ENCODE peak calls at places on chromosomes 3 and 15, in eight cellular contexts. Y is dorsolateral prefrontal cortex, E is body of pancreas, G is fibroblast of lung, I is PC-9, A is AG04450, D is ovary, T is OCI-LY7. N is an unnamed sample.
A peak's percentile ranks its signal among the peaks of the same experiment; 100 is the strongest.

GRCh38 chr3:12875857-12876451 is 34.6 kb upstream of the RPL32 start:
- DNase-seq in Y (no peak), E (peak; percentile 73), T (peak; percentile 24), D (peak; percentile 68), I (peak; percentile 31), G (peak; percentile 28), A (no peak), N (peak; percentile 48)

GRCh38 chr3:29822051-29822450 is 541.2 kb downstream of the RBMS3 start:
- DNase-seq in A (peak; percentile 18), I (no peak), T (no peak), G (peak; percentile 12), Y (no peak), D (no peak), E (no peak), N (no peak)

GRCh38 chr3:72145506-72146380 is 360.8 kb upstream of the PROK2 start:
- DNase-seq in D (no peak), T (no peak), G (peak; percentile 78), E (peak; percentile 77), I (no peak), A (no peak), Y (peak; percentile 58), N (no peak)

GRCh38 chr3:146384786-146385185 is 84.6 kb downstream of the PLSCR2 start:
- DNase-seq in E (no peak), Y (no peak), T (no peak), D (no peak), G (no peak), I (no peak), A (no peak), N (no peak)

GRCh38 chr15:75204340-75205063 is 2.8 kb downstream of the C15orf39 start:
- DNase-seq in D (peak; percentile 93), Y (peak; percentile 90), I (peak; percentile 93), T (peak; percentile 90), G (peak; percentile 89), E (peak; percentile 94), A (peak; percentile 71), N (peak; percentile 97)

GRCh38 chr15:42285042-42285441 is 11.8 kb upstream of the TMEM87A start:
- DNase-seq in Y (no peak), A (no peak), T (no peak), D (no peak), I (no peak), E (no peak), G (no peak), N (no peak)

GRCh38 chr3:72520690-72521308 is 327.4 kb downstream of the SHQ1 start:
- DNase-seq in E (no peak), Y (no peak), I (peak; percentile 35), A (peak; percentile 58), T (no peak), D (no peak), G (peak; percentile 86), N (no peak)

GRCh38 chr3:38139191-38139590 is 730 bp downstream of the MYD88 start:
- DNase-seq in G (no peak), T (no peak), A (no peak), Y (no peak), I (no peak), E (no peak), D (no peak), N (no peak)

GRCh38 chr3:13884851-13885703 is 5.2 kb upstream of the WNT7A start:
- DNase-seq in Y (no peak), D (no peak), I (peak; percentile 72), A (no peak), T (peak; percentile 67), G (no peak), E (peak; percentile 83), N (no peak)

GRCh38 chr3:197426161-197426566 is 127.8 kb upstream of the DLG1 start:
- DNase-seq in D (peak; percentile 29), E (no peak), T (no peak), G (no peak), Y (no peak), A (no peak), I (peak; percentile 17), N (no peak)

GRCh38 chr3:4834403-4834866 is 144.8 kb upstream of the BHLHE40 start:
- DNase-seq in Y (no peak), T (no peak), G (no peak), A (no peak), I (no peak), E (no peak), D (no peak), N (no peak)

GRCh38 chr15:84631706-84632272 is 22.3 kb downstream of the WDR73 start:
- DNase-seq in A (no peak), E (no peak), T (peak; percentile 28), G (no peak), D (no peak), I (no peak), Y (no peak), N (no peak)

GRCh38 chr3:29871087-29871486 is 590.2 kb downstream of the RBMS3 start:
- DNase-seq in G (no peak), D (no peak), E (no peak), I (no peak), Y (no peak), T (no peak), A (no peak), N (no peak)

GRCh38 chr3:146184616-146185015 is 23.6 kb upstream of the PLOD2 start:
- DNase-seq in T (no peak), E (peak; percentile 76), I (peak; percentile 55), G (peak; percentile 18), A (no peak), D (no peak), Y (no peak), N (no peak)

GRCh38 chr15:99124641-99125040 is 19.8 kb downstream of the SYNM start:
- DNase-seq in I (no peak), G (no peak), T (no peak), A (no peak), E (no peak), Y (no peak), D (no peak), N (peak; percentile 14)

GRCh38 chr15:93028632-93029612 is 60.1 kb downstream of the RGMA start:
- DNase-seq in D (peak; percentile 82), I (no peak), T (no peak), Y (peak; percentile 69), A (peak; percentile 77), G (peak; percentile 98), E (peak; percentile 79), N (peak; percentile 96)

GRCh38 chr15:67700023-67700422 is 125.3 kb upstream of the SKOR1 start:
- DNase-seq in D (no peak), T (no peak), G (no peak), A (no peak), I (no peak), E (no peak), Y (no peak), N (no peak)

GRCh38 chr15:99986297-99987118 is 253.3 kb upstream of the LYSMD4 start:
- DNase-seq in A (no peak), T (no peak), I (no peak), D (no peak), G (peak; percentile 23), Y (peak; percentile 58), E (no peak), N (no peak)

GRCh38 chr15:93179072-93179471 is 90.1 kb upstream of the RGMA start:
- DNase-seq in I (no peak), D (peak; percentile 28), E (peak; percentile 16), Y (no peak), T (peak; percentile 53), G (no peak), A (no peak), N (peak; percentile 47)

DNA sequence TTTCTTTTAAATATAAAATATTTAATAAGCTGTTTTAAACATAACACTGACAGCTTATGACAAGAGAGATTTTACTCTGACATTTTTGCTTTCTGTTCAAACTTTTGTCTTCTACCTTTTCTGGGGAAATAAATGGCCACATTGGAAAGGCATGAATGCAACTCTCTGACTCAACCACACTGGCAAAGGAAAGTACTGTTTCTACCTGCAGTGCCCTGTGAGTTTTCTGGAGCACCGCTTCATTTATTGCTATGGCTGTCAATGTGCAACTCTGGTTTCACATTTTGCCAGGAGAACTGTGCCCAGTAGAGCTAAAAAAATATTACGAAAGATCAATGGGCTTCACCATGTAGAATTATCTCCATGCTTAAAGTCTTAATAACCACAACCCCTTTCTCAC is 15.1 kb downstream of the PDZRN3 start:
- DNase-seq in A (no peak), G (no peak), Y (no peak), D (no peak), E (no peak), I (no peak), T (no peak), N (no peak)
- H3K27ac ChIP-seq in A (no peak overlapping the region), G (no peak overlapping the region), Y (no peak overlapping the region), D (no peak overlapping the region), E (no peak overlapping the region), I (no peak overlapping the region), T (no peak overlapping the region), N (no peak overlapping the region)

DNA sequence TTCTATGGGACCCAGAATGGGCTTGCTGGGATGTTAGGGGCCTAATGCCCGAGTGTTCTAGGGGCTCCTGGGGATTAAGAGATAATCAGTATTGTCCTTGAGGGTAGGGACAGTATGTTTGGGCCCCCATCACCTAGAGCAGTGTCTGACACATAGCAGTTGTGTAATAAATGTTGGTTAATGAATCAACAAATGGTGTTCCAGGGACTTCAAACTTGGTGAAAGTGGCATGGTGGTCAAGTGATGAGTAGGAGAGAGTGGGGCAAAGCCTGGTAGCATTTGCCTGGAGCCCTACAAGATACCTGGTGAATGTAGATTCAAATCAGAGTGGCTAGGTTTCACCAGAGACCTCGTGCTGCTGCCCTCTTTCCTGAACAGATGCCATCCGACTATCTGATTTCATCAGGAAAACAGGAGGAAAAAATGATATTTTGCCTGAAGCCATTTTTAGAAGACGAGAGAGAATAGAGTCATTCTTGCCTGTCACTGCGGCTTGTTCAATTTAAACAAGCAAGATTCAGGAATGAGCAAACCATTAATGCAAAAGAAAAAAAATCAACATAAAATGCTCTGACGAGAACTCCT is 117.3 kb downstream of the RPL22L1 start:
- DNase-seq in A (no peak), G (no peak), D (no peak), T (no peak), I (no peak), Y (no peak), E (no peak), N (no peak)
- H3K4me3 ChIP-seq in A (no peak overlapping the region), G (no peak overlapping the region), D (no peak overlapping the region), T (no peak overlapping the region), I (no peak overlapping the region), Y (no peak overlapping the region), E (no peak overlapping the region), N (no peak overlapping the region)

GRCh38 chr15:40038654-40039543 is at the start of gene SRP14:
- DNase-seq in G (peak; percentile 93), E (peak; percentile 94), D (peak; percentile 95), I (peak; percentile 88), A (peak; percentile 68), Y (peak; percentile 96), T (peak; percentile 96), N (peak; percentile 93)
- TF ChIP-seq CTCF in G (no peak), E (peak; percentile 45), D (peak; percentile 69), I (no peak), A (no peak), Y (peak; percentile 29), T (no peak), N (peak; percentile 47)

DNA sequence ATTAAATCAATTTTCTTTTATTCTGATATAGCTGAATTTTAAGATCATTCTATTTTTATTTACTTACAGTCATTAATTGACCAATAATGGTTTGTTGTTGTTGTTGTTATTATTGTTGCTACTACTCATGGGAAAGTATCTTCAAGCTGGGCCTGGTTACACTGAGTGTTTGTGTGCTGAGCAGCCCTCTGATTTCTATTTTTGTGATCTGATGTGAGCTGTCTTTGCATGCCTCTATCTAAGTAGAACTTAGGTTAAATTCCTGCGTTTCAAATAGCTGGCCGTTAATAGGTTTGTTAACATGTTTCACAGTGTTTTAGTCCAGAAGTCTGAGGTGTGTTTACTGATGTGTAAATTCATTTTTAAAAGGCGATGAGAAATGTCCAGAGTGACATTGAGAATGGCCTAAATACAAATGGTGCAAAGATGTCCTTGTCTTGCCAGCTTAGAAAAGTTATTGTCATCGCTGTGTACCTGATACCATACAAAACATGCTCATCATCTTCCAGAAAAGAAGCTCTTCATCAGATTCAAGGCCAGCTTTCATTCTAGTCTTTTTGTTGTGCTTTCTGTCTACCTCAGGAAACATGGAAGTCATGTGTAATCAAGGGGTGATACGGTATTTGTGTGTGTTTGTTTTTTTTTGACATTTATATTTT is 15.8 kb downstream of the ARIH2 start:
- DNase-seq in G (no peak), Y (no peak), D (no peak), T (no peak), E (no peak), I (no peak), A (no peak), N (no peak)
- H3K27ac ChIP-seq in G (no peak overlapping the region), Y (no peak overlapping the region), D (no peak overlapping the region), T (no peak overlapping the region), E (no peak overlapping the region), I (no peak overlapping the region), A (no peak overlapping the region), N (no peak overlapping the region)